ENCODE peak calls at places on chromosomes 13 and 19, in six cellular contexts. One of them, this sample, is unnamed.

GRCh38 chr19:46372901-46373572 is 26.1 kb downstream of the PPP5C start:
- DNase-seq in neuronal stem cell: peak
- DNase-seq in IMR-90: no peak
- DNase-seq in H1: no peak
- DNase-seq in H9: peak
- DNase-seq in mesenchymal stem cell: peak
- DNase-seq in this sample: no peak

GRCh38 chr13:52399708-52400107 is 6.3 kb downstream of the THSD1 start:
- DNase-seq in neuronal stem cell: no peak
- DNase-seq in IMR-90: peak
- DNase-seq in H1: no peak
- DNase-seq in H9: no peak
- DNase-seq in mesenchymal stem cell: no peak
- DNase-seq in this sample: no peak

GRCh38 chr19:485122-485521 is 11.2 kb upstream of the MADCAM1 start:
- DNase-seq in neuronal stem cell: no peak
- DNase-seq in IMR-90: no peak
- DNase-seq in H1: no peak
- DNase-seq in H9: no peak
- DNase-seq in mesenchymal stem cell: no peak
- DNase-seq in this sample: no peak

GRCh38 chr19:39413269-39413902 is 917 bp downstream of the PLEKHG2 start:
- DNase-seq in neuronal stem cell: no peak
- DNase-seq in IMR-90: peak
- DNase-seq in H1: no peak
- DNase-seq in H9: no peak
- DNase-seq in mesenchymal stem cell: peak
- DNase-seq in this sample: no peak

GRCh38 chr19:45939792-45940514 is 25.4 kb upstream of the NANOS2 start:
- DNase-seq in neuronal stem cell: no peak
- DNase-seq in IMR-90: no peak
- DNase-seq in H1: no peak
- DNase-seq in H9: no peak
- DNase-seq in mesenchymal stem cell: no peak
- DNase-seq in this sample: no peak

GRCh38 chr13:90416519-90416918 is 931.0 kb upstream of the MIR17HG start:
- DNase-seq in neuronal stem cell: peak
- DNase-seq in IMR-90: peak
- DNase-seq in H1: no peak
- DNase-seq in H9: no peak
- DNase-seq in mesenchymal stem cell: peak
- DNase-seq in this sample: peak

GRCh38 chr13:94416454-94417080 is 62.9 kb downstream of the DCT start:
- DNase-seq in neuronal stem cell: peak
- DNase-seq in IMR-90: peak
- DNase-seq in H1: peak
- DNase-seq in H9: peak
- DNase-seq in mesenchymal stem cell: peak
- DNase-seq in this sample: peak

GRCh38 chr13:25217023-25217909 is 45.2 kb upstream of the AMER2 start:
- DNase-seq in neuronal stem cell: no peak
- DNase-seq in IMR-90: peak
- DNase-seq in H1: no peak
- DNase-seq in H9: no peak
- DNase-seq in mesenchymal stem cell: peak
- DNase-seq in this sample: peak

GRCh38 chr19:57888494-57889231 is at the start of gene ZNF814:
- DNase-seq in neuronal stem cell: peak
- DNase-seq in IMR-90: peak
- DNase-seq in H1: peak
- DNase-seq in H9: peak
- DNase-seq in mesenchymal stem cell: peak
- DNase-seq in this sample: peak

GRCh38 chr19:43636121-43636683 is 3.4 kb downstream of the CADM4 start:
- DNase-seq in neuronal stem cell: peak
- DNase-seq in IMR-90: no peak
- DNase-seq in H1: no peak
- DNase-seq in H9: peak
- DNase-seq in mesenchymal stem cell: no peak
- DNase-seq in this sample: no peak

GRCh38 chr13:89470901-89471300 is 1799.7 kb downstream of the SLITRK5 start:
- DNase-seq in neuronal stem cell: no peak
- DNase-seq in IMR-90: no peak
- DNase-seq in H1: no peak
- DNase-seq in H9: no peak
- DNase-seq in mesenchymal stem cell: no peak
- DNase-seq in this sample: no peak

GRCh38 chr19:44741841-44742352 is 6.6 kb upstream of the BCL3 start:
- DNase-seq in neuronal stem cell: no peak
- DNase-seq in IMR-90: peak
- DNase-seq in H1: no peak
- DNase-seq in H9: peak
- DNase-seq in mesenchymal stem cell: peak
- DNase-seq in this sample: peak

GRCh38 chr19:55176116-55176515 is 4.0 kb downstream of the SYT5 start:
- DNase-seq in neuronal stem cell: no peak
- DNase-seq in IMR-90: no peak
- DNase-seq in H1: no peak
- DNase-seq in H9: no peak
- DNase-seq in mesenchymal stem cell: no peak
- DNase-seq in this sample: no peak

GRCh38 chr13:101875717-101876393 is 423.4 kb downstream of the ITGBL1 start:
- DNase-seq in neuronal stem cell: no peak
- DNase-seq in IMR-90: peak
- DNase-seq in H1: no peak
- DNase-seq in H9: no peak
- DNase-seq in mesenchymal stem cell: peak
- DNase-seq in this sample: no peak

GRCh38 chr19:23706657-23707056 is 19.6 kb upstream of the ZNF675 start:
- DNase-seq in neuronal stem cell: no peak
- DNase-seq in IMR-90: no peak
- DNase-seq in H1: no peak
- DNase-seq in H9: no peak
- DNase-seq in mesenchymal stem cell: no peak
- DNase-seq in this sample: no peak

GRCh38 chr19:46394398-46394797 is 19.0 kb downstream of the CCDC8 start:
- DNase-seq in neuronal stem cell: no peak
- DNase-seq in IMR-90: no peak
- DNase-seq in H1: no peak
- DNase-seq in H9: no peak
- DNase-seq in mesenchymal stem cell: no peak
- DNase-seq in this sample: peak

GRCh38 chr19:45766919-45767346 is 2.1 kb downstream of the SIX5 start:
- DNase-seq in neuronal stem cell: no peak
- DNase-seq in IMR-90: peak
- DNase-seq in H1: no peak
- DNase-seq in H9: no peak
- DNase-seq in mesenchymal stem cell: no peak
- DNase-seq in this sample: peak

GRCh38 chr19:16085115-16085514 is 8.8 kb downstream of the TPM4 start:
- DNase-seq in neuronal stem cell: no peak
- DNase-seq in IMR-90: peak
- DNase-seq in H1: no peak
- DNase-seq in H9: no peak
- DNase-seq in mesenchymal stem cell: peak
- DNase-seq in this sample: no peak

GRCh38 chr19:13784731-13785452 is 10.4 kb upstream of the ZSWIM4 start:
- DNase-seq in neuronal stem cell: no peak
- DNase-seq in IMR-90: peak
- DNase-seq in H1: no peak
- DNase-seq in H9: peak
- DNase-seq in mesenchymal stem cell: peak
- DNase-seq in this sample: peak

GRCh38 chr13:76570485-76570884 is 315.7 kb downstream of the KCTD12 start:
- DNase-seq in neuronal stem cell: no peak
- DNase-seq in IMR-90: no peak
- DNase-seq in H1: no peak
- DNase-seq in H9: no peak
- DNase-seq in mesenchymal stem cell: no peak
- DNase-seq in this sample: no peak

GRCh38 chr13:29165216-29165615 is 345.1 kb downstream of the MTUS2 start:
- DNase-seq in neuronal stem cell: no peak
- DNase-seq in IMR-90: no peak
- DNase-seq in H1: no peak
- DNase-seq in H9: no peak
- DNase-seq in mesenchymal stem cell: no peak
- DNase-seq in this sample: peak

GRCh38 chr19:41876847-41877489 is at the start of gene CD79A:
- DNase-seq in neuronal stem cell: no peak
- DNase-seq in IMR-90: no peak
- DNase-seq in H1: no peak
- DNase-seq in H9: no peak
- DNase-seq in mesenchymal stem cell: no peak
- DNase-seq in this sample: no peak

GRCh38 chr19:47765522-47766358 is 12.8 kb upstream of the SELENOW start:
- DNase-seq in neuronal stem cell: no peak
- DNase-seq in IMR-90: peak
- DNase-seq in H1: no peak
- DNase-seq in H9: peak
- DNase-seq in mesenchymal stem cell: peak
- DNase-seq in this sample: peak

GRCh38 chr13:49086711-49087110 is 111.0 kb downstream of the FNDC3A start:
- DNase-seq in neuronal stem cell: no peak
- DNase-seq in IMR-90: peak
- DNase-seq in H1: no peak
- DNase-seq in H9: no peak
- DNase-seq in mesenchymal stem cell: peak
- DNase-seq in this sample: peak

GRCh38 chr13:113187263-113187669 is 21.2 kb downstream of the PCID2 start:
- DNase-seq in neuronal stem cell: no peak
- DNase-seq in IMR-90: peak
- DNase-seq in H1: no peak
- DNase-seq in H9: no peak
- DNase-seq in mesenchymal stem cell: peak
- DNase-seq in this sample: peak
- H3K27ac ChIP-seq in neuronal stem cell: no peak
- H3K27ac ChIP-seq in IMR-90: peak
- H3K27ac ChIP-seq in H1: no peak
- H3K27ac ChIP-seq in H9: no peak
- H3K27ac ChIP-seq in mesenchymal stem cell: peak
- H3K27ac ChIP-seq in this sample: no peak

DNA sequence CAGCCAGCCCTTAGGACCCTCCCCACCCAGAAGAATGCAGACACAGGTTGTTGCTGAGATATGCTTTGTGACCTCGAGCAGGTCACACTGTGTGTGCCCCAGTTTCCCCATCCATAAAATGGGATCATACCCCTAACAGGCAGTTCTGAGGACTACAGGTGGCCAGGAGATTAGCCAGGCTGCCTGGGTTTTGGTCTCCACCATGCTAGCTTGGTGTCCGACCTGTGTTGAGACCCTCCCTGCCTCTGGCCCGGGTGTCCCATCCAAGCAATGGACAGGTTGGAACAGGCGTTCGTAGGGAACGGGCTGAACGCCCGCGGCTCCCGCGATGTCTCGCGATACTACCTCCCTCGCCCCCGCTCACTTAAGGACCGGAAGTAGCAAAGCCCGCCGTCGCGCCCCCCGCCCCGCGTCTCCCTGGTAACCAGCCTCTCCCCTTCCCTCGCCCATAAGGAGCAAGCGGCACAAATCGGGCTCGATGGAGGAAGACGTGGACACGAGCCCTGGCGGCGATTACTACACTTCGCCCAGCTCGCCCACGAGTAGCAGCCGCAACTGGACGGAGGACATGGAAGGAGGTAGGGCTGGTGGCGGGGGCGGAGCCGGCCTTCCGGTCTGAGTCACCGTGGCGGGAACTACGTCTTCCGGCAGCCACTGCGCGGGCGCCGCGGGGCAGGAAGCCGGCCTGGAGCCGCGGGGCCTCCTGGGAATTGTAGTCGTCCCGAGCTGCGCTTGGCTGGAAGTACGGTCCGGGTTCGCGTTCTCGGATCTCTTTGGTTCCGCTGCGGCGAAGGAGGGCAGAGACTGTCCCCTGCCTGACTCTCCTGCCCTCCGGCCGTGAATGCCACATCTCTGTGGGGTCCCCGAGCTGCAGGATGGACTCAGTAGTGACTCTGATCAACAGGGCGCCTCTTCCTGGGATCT is 45.4 kb downstream of the SMIM24 start:
- DNase-seq in neuronal stem cell: peak
- DNase-seq in IMR-90: peak
- DNase-seq in H1: peak
- DNase-seq in H9: peak
- DNase-seq in mesenchymal stem cell: peak
- DNase-seq in this sample: peak
- H3K4ac ChIP-seq in neuronal stem cell: peak
- H3K4ac ChIP-seq in IMR-90: peak
- H3K4ac ChIP-seq in H1: peak
- H3K4ac ChIP-seq in H9: no peak
- H3K4ac ChIP-seq in mesenchymal stem cell: peak
- H3K4ac ChIP-seq in this sample: peak

DNA sequence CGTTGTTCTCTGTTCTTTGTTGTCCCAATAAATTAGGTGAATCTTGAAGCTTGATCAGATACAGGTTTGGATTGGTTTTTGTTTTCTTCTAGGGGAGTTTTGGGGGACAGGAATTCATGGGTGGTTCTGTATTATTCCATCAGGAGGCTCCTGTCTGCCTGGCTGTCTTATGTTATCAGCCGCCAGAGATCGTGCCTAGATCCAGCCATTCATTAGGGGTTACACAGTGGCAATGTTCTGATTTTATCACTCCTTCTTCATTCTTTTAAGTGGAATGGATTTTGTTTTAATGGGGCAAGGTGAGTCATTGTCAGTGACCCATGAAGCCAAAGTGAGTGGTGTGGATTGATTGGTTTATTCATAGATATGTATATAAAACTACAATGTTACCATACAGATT is 71.9 kb downstream of the CHST8 start:
- DNase-seq in neuronal stem cell: no peak
- DNase-seq in IMR-90: no peak
- DNase-seq in H1: no peak
- DNase-seq in H9: no peak
- DNase-seq in mesenchymal stem cell: no peak
- DNase-seq in this sample: no peak
- H4K91ac ChIP-seq in neuronal stem cell: no peak
- H4K91ac ChIP-seq in IMR-90: no peak
- H4K91ac ChIP-seq in H1: no peak
- H4K91ac ChIP-seq in H9: no peak
- H4K91ac ChIP-seq in mesenchymal stem cell: no peak
- H4K91ac ChIP-seq in this sample: no peak

GRCh38 chr19:5309438-5310204 is 31.0 kb downstream of the PTPRS start:
- DNase-seq in neuronal stem cell: no peak
- DNase-seq in IMR-90: no peak
- DNase-seq in H1: no peak
- DNase-seq in H9: peak
- DNase-seq in mesenchymal stem cell: no peak
- DNase-seq in this sample: no peak
- H3K27ac ChIP-seq in neuronal stem cell: no peak
- H3K27ac ChIP-seq in IMR-90: no peak
- H3K27ac ChIP-seq in H1: no peak
- H3K27ac ChIP-seq in H9: no peak
- H3K27ac ChIP-seq in mesenchymal stem cell: no peak
- H3K27ac ChIP-seq in this sample: no peak

DNA sequence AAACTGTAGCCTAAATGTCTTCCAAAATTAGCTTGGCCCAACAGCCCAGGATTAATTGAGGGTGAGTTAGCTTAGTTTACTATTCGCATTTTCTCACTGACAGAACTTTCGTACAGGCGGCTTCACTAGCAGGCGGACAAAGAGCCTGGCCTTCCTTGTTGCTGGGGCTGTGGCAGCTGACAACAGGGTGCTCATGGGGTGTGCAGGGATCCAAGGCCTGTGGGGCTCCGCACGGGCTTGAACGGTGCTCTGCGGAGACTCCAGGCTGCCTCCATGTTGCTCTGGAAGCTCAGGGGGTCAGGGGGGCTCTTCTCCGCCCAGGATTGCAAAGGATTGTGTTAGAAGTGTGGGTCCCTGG is 36.3 kb upstream of the DPRX start:
- DNase-seq in neuronal stem cell: no peak
- DNase-seq in IMR-90: no peak
- DNase-seq in H1: no peak
- DNase-seq in H9: no peak
- DNase-seq in mesenchymal stem cell: no peak
- DNase-seq in this sample: no peak
- H3K4ac ChIP-seq in neuronal stem cell: no peak
- H3K4ac ChIP-seq in IMR-90: no peak
- H3K4ac ChIP-seq in H1: peak
- H3K4ac ChIP-seq in H9: peak
- H3K4ac ChIP-seq in mesenchymal stem cell: no peak
- H3K4ac ChIP-seq in this sample: peak

This sample was measured in trophoblast cell.